ENCODE peak calls at places on chromosomes 2 and 18, in ten cellular contexts. C is fibroblast of pulmonary artery; J is CD4-positive, alpha-beta T cell; D is kidney; E is HTR-8/SVneo; O is activated CD4-positive, alpha-beta T cell treated with anti-CD3 and anti-CD28 coated beads, Interleukin-2, amount 50 U/mL, for 48 hours; Q is HT1080; S is choroid plexus epithelial cell; W is stimulated activated CD4-positive, alpha-beta T cell treated with anti-CD3 and anti-CD28 coated beads, Interleukin-2, amount 100 ng/mL, for 48 hours; R is HEK293T. N is an unnamed sample.

GRCh38 chr2:179842498-179843153 is 18.8 kb downstream of the ZNF385B start:
- DNase-seq in C (peak), E (peak), J (no peak), R (peak), S (peak), O (no peak), Q (peak), W (no peak), D (no peak), N (peak)

GRCh38 chr2:16626497-16626896 is 39.1 kb downstream of the CYRIA start:
- DNase-seq in R (no peak), E (no peak), Q (peak), S (peak), C (peak), O (no peak), W (no peak), J (no peak), D (no peak), N (no peak)

GRCh38 chr2:12796617-12797016 is 79.9 kb downstream of the TRIB2 start:
- DNase-seq in S (no peak), J (no peak), C (no peak), E (no peak), Q (no peak), R (no peak), D (peak), W (no peak), O (no peak), N (no peak)

GRCh38 chr2:218418717-218419458 is at the start of gene VIL1:
- DNase-seq in O (no peak), S (no peak), Q (no peak), E (no peak), R (no peak), W (no peak), C (no peak), D (no peak), J (no peak), N (no peak)

GRCh38 chr18:78757014-78757413 is 222.6 kb upstream of the SALL3 start:
- DNase-seq in J (no peak), Q (no peak), S (no peak), E (no peak), C (no peak), W (no peak), O (no peak), D (peak), R (no peak), N (no peak)

GRCh38 chr2:216318470-216318869 is 53.8 kb downstream of the MARCHF4 start:
- DNase-seq in S (no peak), R (no peak), E (no peak), D (no peak), W (no peak), J (no peak), Q (peak), C (no peak), O (no peak), N (no peak)

GRCh38 chr2:213451542-213452256 is 167.4 kb downstream of the SPAG16 start:
- DNase-seq in D (no peak), R (peak), E (no peak), J (no peak), Q (no peak), W (no peak), O (no peak), S (no peak), C (no peak), N (no peak)

GRCh38 chr2:109135572-109136185 is 6.7 kb downstream of the SH3RF3 start:
- DNase-seq in O (no peak), J (no peak), D (no peak), W (no peak), C (peak), E (no peak), Q (no peak), S (peak), R (no peak), N (peak)

GRCh38 chr2:33525666-33526065 is 49.2 kb downstream of the RASGRP3 start:
- DNase-seq in S (no peak), Q (no peak), J (no peak), R (no peak), W (no peak), E (no peak), C (no peak), O (no peak), D (no peak), N (no peak)

GRCh38 chr2:44579136-44579836 is 217.5 kb downstream of the CAMKMT start:
- DNase-seq in O (no peak), E (no peak), W (no peak), Q (no peak), R (no peak), D (no peak), C (peak), J (no peak), S (peak), N (no peak)

GRCh38 chr2:79001285-79001684 is 24.2 kb upstream of the REG3G start:
- DNase-seq in O (no peak), S (no peak), Q (no peak), C (no peak), J (no peak), W (no peak), R (no peak), E (no peak), D (no peak), N (no peak)

GRCh38 chr18:23878336-23878900 is 136.1 kb upstream of the TTC39C start:
- DNase-seq in D (no peak), C (no peak), O (no peak), W (no peak), E (no peak), J (no peak), S (no peak), Q (no peak), R (no peak), N (no peak)

GRCh38 chr2:85585781-85586105 is 1.5 kb downstream of the VAMP5 start:
- DNase-seq in R (no peak), J (no peak), W (no peak), C (peak), O (no peak), S (no peak), E (peak), Q (peak), D (no peak), N (peak)

GRCh38 chr2:233413529-233414272 is 59.4 kb downstream of the DGKD start:
- DNase-seq in Q (peak), E (peak), O (peak), W (peak), S (peak), R (no peak), C (peak), J (peak), D (peak), N (peak)

GRCh38 chr2:222298311-222299150 is at the start of gene PAX3:
- DNase-seq in W (no peak), S (no peak), D (no peak), R (peak), J (no peak), O (no peak), Q (no peak), C (no peak), E (no peak), N (no peak)

N was measured in amniotic epithelial cell.